ENCODE peak calls at places on chromosomes 6 and 20, in nine cellular contexts. X is skeletal muscle cell; S is activated T-helper 9 cell treated with anti-CD3 and anti-CD28 coated beads, Interleukin-2, amount 50 U/mL, for 16 hours; M is EL; Q is nephron progenitor cell; O is CD8-positive, alpha-beta memory T cell; D is globus pallidus; I is iPS DF 19.7; L is T-helper 2 cell. H is an unnamed sample.

GRCh38 chr20:9498322-9498721 is 16.1 kb upstream of the LAMP5 start:
- DNase-seq in D (no peak), S (no peak), Q (no peak), O (no peak), X (no peak), M (peak), L (no peak), I (no peak), H (no peak)

GRCh38 chr20:58218665-58219341 is 9.7 kb downstream of the ANKRD60 start:
- DNase-seq in Q (no peak), M (no peak), X (no peak), O (no peak), D (no peak), S (no peak), L (no peak), I (no peak), H (no peak)

GRCh38 chr20:40965671-40966070 is 63.0 kb upstream of the TOP1 start:
- DNase-seq in X (no peak), D (no peak), Q (no peak), I (no peak), S (no peak), L (no peak), M (no peak), O (no peak), H (no peak)

GRCh38 chr6:157607317-157608109 is 215.5 kb upstream of the SNX9 start:
- DNase-seq in D (no peak), L (no peak), I (peak), X (no peak), S (no peak), O (no peak), Q (peak), M (no peak), H (no peak)

GRCh38 chr6:128204621-128205020 is 303.8 kb upstream of the THEMIS start:
- DNase-seq in Q (no peak), X (no peak), O (no peak), D (no peak), L (peak), I (no peak), S (no peak), M (peak), H (no peak)

GRCh38 chr20:59412896-59413295 is 112.5 kb downstream of the EDN3 start:
- DNase-seq in L (no peak), M (no peak), X (no peak), O (no peak), S (no peak), I (no peak), Q (no peak), D (no peak), H (no peak)

GRCh38 chr6:4687656-4687988 is 88.6 kb upstream of the CDYL start:
- DNase-seq in D (no peak), M (no peak), S (no peak), I (no peak), O (no peak), L (no peak), X (no peak), Q (no peak), H (no peak)

GRCh38 chr6:161353208-161353613 is 79.3 kb upstream of the AGPAT4 start:
- DNase-seq in I (peak), D (peak), Q (peak), L (no peak), X (no peak), M (peak), O (no peak), S (no peak), H (no peak)

GRCh38 chr6:13451181-13451700 is 36.2 kb downstream of the GFOD1 start:
- DNase-seq in D (no peak), Q (no peak), I (no peak), O (no peak), M (no peak), X (no peak), L (no peak), S (no peak), H (no peak)

GRCh38 chr6:142881290-142881689 is 63.7 kb downstream of the HIVEP2 start:
- DNase-seq in I (no peak), D (no peak), S (no peak), M (peak), X (no peak), O (no peak), L (no peak), Q (no peak), H (no peak)

GRCh38 chr6:127185410-127185809 is 66.9 kb downstream of the RSPO3 start:
- DNase-seq in Q (no peak), S (no peak), O (no peak), D (no peak), M (no peak), X (no peak), L (no peak), I (no peak), H (no peak)

GRCh38 chr6:132087391-132087790 is 136.2 kb upstream of the CCN2 start:
- DNase-seq in Q (no peak), D (no peak), L (no peak), M (peak), I (no peak), S (no peak), X (peak), O (no peak), H (no peak)

GRCh38 chr20:347317-347639 is 367 bp downstream of the NRSN2 start:
- DNase-seq in X (no peak), S (no peak), M (no peak), I (no peak), L (no peak), Q (no peak), D (no peak), O (no peak), H (no peak)

GRCh38 chr6:132919028-132919427 is 104.7 kb downstream of the RPS12 start:
- DNase-seq in I (no peak), S (no peak), X (peak), O (no peak), Q (no peak), L (no peak), M (no peak), D (no peak), H (no peak)